ENCODE peak calls at places on chromosome 15, in six cellular contexts. One of them, this sample, is unnamed.

GRCh38 chr15:98155356-98155755 is 194.9 kb downstream of the ARRDC4 start:
- DNase-seq in esophagus squamous epithelium: no peak
- DNase-seq in CD4-positive, CD25-positive, alpha-beta regulatory T cell: no peak
- DNase-seq in coronary artery: no peak
- DNase-seq in Peyer's patch: no peak
- DNase-seq in dorsolateral prefrontal cortex: no peak
- DNase-seq in this sample: no peak

GRCh38 chr15:77633913-77634265 is 1.2 kb upstream of the LINGO1 start:
- DNase-seq in esophagus squamous epithelium: no peak
- DNase-seq in CD4-positive, CD25-positive, alpha-beta regulatory T cell: no peak
- DNase-seq in coronary artery: no peak
- DNase-seq in Peyer's patch: no peak
- DNase-seq in dorsolateral prefrontal cortex: no peak
- DNase-seq in this sample: no peak

GRCh38 chr15:68578960-68579935 is at the start of gene CORO2B:
- DNase-seq in esophagus squamous epithelium: no peak
- DNase-seq in CD4-positive, CD25-positive, alpha-beta regulatory T cell: no peak
- DNase-seq in coronary artery: no peak
- DNase-seq in Peyer's patch: peak
- DNase-seq in dorsolateral prefrontal cortex: no peak
- DNase-seq in this sample: no peak

GRCh38 chr15:89662893-89663673 is 7.8 kb upstream of the KIF7 start:
- DNase-seq in esophagus squamous epithelium: no peak
- DNase-seq in CD4-positive, CD25-positive, alpha-beta regulatory T cell: no peak
- DNase-seq in coronary artery: peak
- DNase-seq in Peyer's patch: no peak
- DNase-seq in dorsolateral prefrontal cortex: no peak
- DNase-seq in this sample: no peak

GRCh38 chr15:82554351-82554750 is 14.1 kb upstream of the RPS17 start:
- DNase-seq in esophagus squamous epithelium: no peak
- DNase-seq in CD4-positive, CD25-positive, alpha-beta regulatory T cell: no peak
- DNase-seq in coronary artery: no peak
- DNase-seq in Peyer's patch: no peak
- DNase-seq in dorsolateral prefrontal cortex: no peak
- DNase-seq in this sample: no peak

GRCh38 chr15:67820992-67821783 is 4.1 kb upstream of the SKOR1 start:
- DNase-seq in esophagus squamous epithelium: no peak
- DNase-seq in CD4-positive, CD25-positive, alpha-beta regulatory T cell: no peak
- DNase-seq in coronary artery: no peak
- DNase-seq in Peyer's patch: peak
- DNase-seq in dorsolateral prefrontal cortex: no peak
- DNase-seq in this sample: no peak

GRCh38 chr15:66698318-66698961 is 3.6 kb upstream of the SMAD6 start:
- DNase-seq in esophagus squamous epithelium: no peak
- DNase-seq in CD4-positive, CD25-positive, alpha-beta regulatory T cell: no peak
- DNase-seq in coronary artery: no peak
- DNase-seq in Peyer's patch: peak
- DNase-seq in dorsolateral prefrontal cortex: peak
- DNase-seq in this sample: peak

GRCh38 chr15:57237282-57237642 is 139.0 kb upstream of the CGNL1 start:
- DNase-seq in esophagus squamous epithelium: no peak
- DNase-seq in CD4-positive, CD25-positive, alpha-beta regulatory T cell: no peak
- DNase-seq in coronary artery: no peak
- DNase-seq in Peyer's patch: no peak
- DNase-seq in dorsolateral prefrontal cortex: no peak
- DNase-seq in this sample: no peak

GRCh38 chr15:50452927-50453326 is 28.7 kb downstream of the USP8 start:
- DNase-seq in esophagus squamous epithelium: no peak
- DNase-seq in CD4-positive, CD25-positive, alpha-beta regulatory T cell: no peak
- DNase-seq in coronary artery: no peak
- DNase-seq in Peyer's patch: no peak
- DNase-seq in dorsolateral prefrontal cortex: no peak
- DNase-seq in this sample: no peak

GRCh38 chr15:41024880-41025279 is 71.6 kb downstream of the CHAC1 start:
- DNase-seq in esophagus squamous epithelium: no peak
- DNase-seq in CD4-positive, CD25-positive, alpha-beta regulatory T cell: no peak
- DNase-seq in coronary artery: no peak
- DNase-seq in Peyer's patch: no peak
- DNase-seq in dorsolateral prefrontal cortex: no peak
- DNase-seq in this sample: no peak

GRCh38 chr15:77859491-77860060 is 217.9 kb downstream of the TBC1D2B start:
- DNase-seq in esophagus squamous epithelium: no peak
- DNase-seq in CD4-positive, CD25-positive, alpha-beta regulatory T cell: no peak
- DNase-seq in coronary artery: no peak
- DNase-seq in Peyer's patch: peak
- DNase-seq in dorsolateral prefrontal cortex: no peak
- DNase-seq in this sample: no peak

GRCh38 chr15:25248583-25249235 is 190.1 kb downstream of the UBE3A start:
- DNase-seq in esophagus squamous epithelium: no peak
- DNase-seq in CD4-positive, CD25-positive, alpha-beta regulatory T cell: no peak
- DNase-seq in coronary artery: peak
- DNase-seq in Peyer's patch: peak
- DNase-seq in dorsolateral prefrontal cortex: no peak
- DNase-seq in this sample: no peak

GRCh38 chr15:93059442-93059841 is 29.6 kb downstream of the RGMA start:
- DNase-seq in esophagus squamous epithelium: no peak
- DNase-seq in CD4-positive, CD25-positive, alpha-beta regulatory T cell: no peak
- DNase-seq in coronary artery: no peak
- DNase-seq in Peyer's patch: no peak
- DNase-seq in dorsolateral prefrontal cortex: no peak
- DNase-seq in this sample: no peak

GRCh38 chr15:100890850-100891249 is 11.2 kb downstream of the ALDH1A3 start:
- DNase-seq in esophagus squamous epithelium: no peak
- DNase-seq in CD4-positive, CD25-positive, alpha-beta regulatory T cell: no peak
- DNase-seq in coronary artery: no peak
- DNase-seq in Peyer's patch: no peak
- DNase-seq in dorsolateral prefrontal cortex: no peak
- DNase-seq in this sample: no peak

GRCh38 chr15:92617197-92618037 is 38.2 kb downstream of the FAM174B start:
- DNase-seq in esophagus squamous epithelium: no peak
- DNase-seq in CD4-positive, CD25-positive, alpha-beta regulatory T cell: no peak
- DNase-seq in coronary artery: peak
- DNase-seq in Peyer's patch: peak
- DNase-seq in dorsolateral prefrontal cortex: peak
- DNase-seq in this sample: no peak

GRCh38 chr15:95252404-95252803 is 1021.0 kb downstream of the MCTP2 start:
- DNase-seq in esophagus squamous epithelium: no peak
- DNase-seq in CD4-positive, CD25-positive, alpha-beta regulatory T cell: no peak
- DNase-seq in coronary artery: no peak
- DNase-seq in Peyer's patch: no peak
- DNase-seq in dorsolateral prefrontal cortex: no peak
- DNase-seq in this sample: no peak

GRCh38 chr15:66386204-66387123 is at the start of gene MAP2K1:
- DNase-seq in esophagus squamous epithelium: peak
- DNase-seq in CD4-positive, CD25-positive, alpha-beta regulatory T cell: peak
- DNase-seq in coronary artery: peak
- DNase-seq in Peyer's patch: peak
- DNase-seq in dorsolateral prefrontal cortex: peak
- DNase-seq in this sample: peak

GRCh38 chr15:51992953-51993352 is 21.4 kb upstream of the LEO1 start:
- DNase-seq in esophagus squamous epithelium: no peak
- DNase-seq in CD4-positive, CD25-positive, alpha-beta regulatory T cell: no peak
- DNase-seq in coronary artery: no peak
- DNase-seq in Peyer's patch: no peak
- DNase-seq in dorsolateral prefrontal cortex: no peak
- DNase-seq in this sample: no peak

GRCh38 chr15:98738689-98739411 is 90.5 kb downstream of the IGF1R start:
- DNase-seq in esophagus squamous epithelium: no peak
- DNase-seq in CD4-positive, CD25-positive, alpha-beta regulatory T cell: no peak
- DNase-seq in coronary artery: no peak
- DNase-seq in Peyer's patch: no peak
- DNase-seq in dorsolateral prefrontal cortex: no peak
- DNase-seq in this sample: no peak

GRCh38 chr15:83077487-83078230 is 10.6 kb upstream of the BTBD1 start:
- DNase-seq in esophagus squamous epithelium: no peak
- DNase-seq in CD4-positive, CD25-positive, alpha-beta regulatory T cell: no peak
- DNase-seq in coronary artery: no peak
- DNase-seq in Peyer's patch: no peak
- DNase-seq in dorsolateral prefrontal cortex: no peak
- DNase-seq in this sample: no peak

GRCh38 chr15:67042490-67043181 is 22.8 kb upstream of the SMAD3 start:
- DNase-seq in esophagus squamous epithelium: no peak
- DNase-seq in CD4-positive, CD25-positive, alpha-beta regulatory T cell: no peak
- DNase-seq in coronary artery: no peak
- DNase-seq in Peyer's patch: no peak
- DNase-seq in dorsolateral prefrontal cortex: no peak
- DNase-seq in this sample: no peak

GRCh38 chr15:67253517-67254237 is 784 bp downstream of the AAGAB start:
- DNase-seq in esophagus squamous epithelium: no peak
- DNase-seq in CD4-positive, CD25-positive, alpha-beta regulatory T cell: no peak
- DNase-seq in coronary artery: no peak
- DNase-seq in Peyer's patch: no peak
- DNase-seq in dorsolateral prefrontal cortex: no peak
- DNase-seq in this sample: no peak

GRCh38 chr15:88603885-88604284 is 17.3 kb upstream of the AEN start:
- DNase-seq in esophagus squamous epithelium: no peak
- DNase-seq in CD4-positive, CD25-positive, alpha-beta regulatory T cell: no peak
- DNase-seq in coronary artery: no peak
- DNase-seq in Peyer's patch: no peak
- DNase-seq in dorsolateral prefrontal cortex: no peak
- DNase-seq in this sample: no peak

GRCh38 chr15:90394074-90394473 is 6.0 kb downstream of the IQGAP1 start:
- DNase-seq in esophagus squamous epithelium: no peak
- DNase-seq in CD4-positive, CD25-positive, alpha-beta regulatory T cell: no peak
- DNase-seq in coronary artery: no peak
- DNase-seq in Peyer's patch: no peak
- DNase-seq in dorsolateral prefrontal cortex: no peak
- DNase-seq in this sample: no peak

GRCh38 chr15:101328001-101328400 is 33.0 kb upstream of the SNRPA1 start:
- DNase-seq in esophagus squamous epithelium: no peak
- DNase-seq in CD4-positive, CD25-positive, alpha-beta regulatory T cell: no peak
- DNase-seq in coronary artery: no peak
- DNase-seq in Peyer's patch: no peak
- DNase-seq in dorsolateral prefrontal cortex: no peak
- DNase-seq in this sample: no peak

GRCh38 chr15:100704281-100705055 is 102.1 kb downstream of the ASB7 start:
- DNase-seq in esophagus squamous epithelium: no peak
- DNase-seq in CD4-positive, CD25-positive, alpha-beta regulatory T cell: no peak
- DNase-seq in coronary artery: peak
- DNase-seq in Peyer's patch: no peak
- DNase-seq in dorsolateral prefrontal cortex: no peak
- DNase-seq in this sample: no peak

DNA sequence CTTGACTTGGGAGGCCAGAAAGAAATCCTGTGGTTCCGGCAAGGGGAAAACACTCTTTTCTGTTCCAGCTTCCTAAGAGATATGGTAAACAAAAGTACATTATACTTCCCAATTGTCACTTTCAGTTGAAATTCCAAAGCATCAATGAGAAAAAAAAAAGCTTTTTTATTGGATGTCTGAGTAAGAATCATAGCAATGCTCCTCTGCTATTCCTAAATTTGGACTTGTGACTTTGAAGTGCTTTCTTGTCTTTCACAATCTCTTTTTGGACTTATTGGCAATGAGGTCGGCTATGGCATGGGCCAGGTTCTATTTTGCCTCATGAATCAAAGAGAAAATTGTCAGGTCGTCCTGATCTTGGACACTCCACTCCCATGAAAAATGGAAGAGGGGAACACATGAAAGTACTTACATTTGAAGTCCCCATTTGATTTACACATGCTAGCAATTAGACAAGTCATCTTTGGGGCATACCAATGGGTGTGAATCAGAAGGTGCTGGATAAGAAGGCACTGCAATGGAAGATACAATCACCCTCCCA is 170.5 kb downstream of the GREM1 start:
- DNase-seq in esophagus squamous epithelium: no peak
- DNase-seq in CD4-positive, CD25-positive, alpha-beta regulatory T cell: no peak
- DNase-seq in coronary artery: no peak
- DNase-seq in Peyer's patch: no peak
- DNase-seq in dorsolateral prefrontal cortex: no peak
- DNase-seq in this sample: no peak
- H3K27ac ChIP-seq in esophagus squamous epithelium: no peak
- H3K27ac ChIP-seq in CD4-positive, CD25-positive, alpha-beta regulatory T cell: no peak
- H3K27ac ChIP-seq in coronary artery: no peak
- H3K27ac ChIP-seq in Peyer's patch: no peak
- H3K27ac ChIP-seq in dorsolateral prefrontal cortex: no peak
- H3K27ac ChIP-seq in this sample: no peak

DNA sequence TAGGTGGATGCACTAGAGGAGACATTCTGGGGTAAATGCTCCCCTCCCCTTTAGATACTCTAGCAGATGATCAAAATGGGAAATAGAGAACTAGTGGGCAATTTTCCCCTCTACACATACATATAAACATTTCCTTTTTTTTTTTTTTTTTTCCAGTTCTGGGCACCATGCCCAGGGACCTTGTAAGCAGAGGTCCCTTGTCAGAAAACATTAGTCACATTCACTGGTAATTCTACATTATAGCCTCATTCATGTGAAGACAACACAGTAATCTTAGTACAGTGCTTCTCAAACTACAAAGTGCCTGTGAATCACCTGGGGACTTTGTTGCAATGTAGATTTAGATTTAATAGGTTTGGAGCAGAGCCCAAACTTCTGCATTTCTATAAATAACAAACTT is 60.0 kb upstream of the ACTC1 start:
- DNase-seq in esophagus squamous epithelium: no peak
- DNase-seq in CD4-positive, CD25-positive, alpha-beta regulatory T cell: no peak
- DNase-seq in coronary artery: no peak
- DNase-seq in Peyer's patch: no peak
- DNase-seq in dorsolateral prefrontal cortex: no peak
- DNase-seq in this sample: no peak
- H3K27ac ChIP-seq in esophagus squamous epithelium: no peak
- H3K27ac ChIP-seq in CD4-positive, CD25-positive, alpha-beta regulatory T cell: no peak
- H3K27ac ChIP-seq in coronary artery: peak
- H3K27ac ChIP-seq in Peyer's patch: no peak
- H3K27ac ChIP-seq in dorsolateral prefrontal cortex: peak
- H3K27ac ChIP-seq in this sample: no peak

GRCh38 chr15:80578871-80579270 is 116.2 kb upstream of the ABHD17C start:
- DNase-seq in esophagus squamous epithelium: no peak
- DNase-seq in CD4-positive, CD25-positive, alpha-beta regulatory T cell: no peak
- DNase-seq in coronary artery: no peak
- DNase-seq in Peyer's patch: no peak
- DNase-seq in dorsolateral prefrontal cortex: no peak
- DNase-seq in this sample: no peak
- H3K27ac ChIP-seq in esophagus squamous epithelium: no peak
- H3K27ac ChIP-seq in CD4-positive, CD25-positive, alpha-beta regulatory T cell: no peak
- H3K27ac ChIP-seq in coronary artery: no peak
- H3K27ac ChIP-seq in Peyer's patch: no peak
- H3K27ac ChIP-seq in dorsolateral prefrontal cortex: no peak
- H3K27ac ChIP-seq in this sample: peak

DNA sequence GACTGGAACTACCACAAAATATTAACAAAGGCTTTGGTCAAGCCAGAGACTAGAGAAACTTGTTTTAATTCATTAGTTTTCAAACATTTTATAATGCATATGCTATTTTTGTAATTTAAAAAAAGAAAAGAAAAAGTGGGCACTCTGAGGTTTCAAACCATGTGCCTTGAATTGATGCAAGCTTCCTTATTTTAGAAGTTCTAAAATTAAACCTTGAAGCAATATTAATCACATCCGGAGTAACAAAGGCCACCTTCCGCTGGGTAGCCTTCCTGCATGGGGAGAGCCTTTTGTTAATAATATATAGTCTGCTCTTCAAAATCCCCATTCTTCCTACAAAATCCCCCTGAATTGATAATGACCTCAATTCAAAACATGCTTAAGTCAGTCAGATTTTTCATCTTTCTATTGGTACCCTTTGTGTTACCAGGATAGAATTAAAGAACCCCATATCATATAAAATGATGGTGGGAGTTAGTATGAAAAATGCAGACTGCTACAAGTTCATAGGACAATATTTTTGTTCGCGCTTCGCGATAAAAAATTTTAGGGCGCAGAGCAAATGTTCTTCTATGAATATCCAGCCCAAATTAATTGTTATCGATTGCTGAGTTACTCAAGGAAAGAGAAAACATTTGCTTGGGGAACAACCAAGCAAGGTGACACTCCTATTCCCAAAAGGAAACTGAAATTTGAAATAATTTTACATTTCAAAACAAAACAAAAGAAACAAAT is 30.6 kb downstream of the LDHAL6B start:
- DNase-seq in esophagus squamous epithelium: no peak
- DNase-seq in CD4-positive, CD25-positive, alpha-beta regulatory T cell: no peak
- DNase-seq in coronary artery: no peak
- DNase-seq in Peyer's patch: no peak
- DNase-seq in dorsolateral prefrontal cortex: no peak
- DNase-seq in this sample: no peak
- H3K27ac ChIP-seq in esophagus squamous epithelium: no peak
- H3K27ac ChIP-seq in CD4-positive, CD25-positive, alpha-beta regulatory T cell: no peak
- H3K27ac ChIP-seq in coronary artery: peak
- H3K27ac ChIP-seq in Peyer's patch: peak
- H3K27ac ChIP-seq in dorsolateral prefrontal cortex: no peak
- H3K27ac ChIP-seq in this sample: no peak